ENCODE peak calls at places on chromosomes 13 and 19, in ten cellular contexts. One of them, this sample, is unnamed.

GRCh38 chr13:28494861-28495585 is at the start of gene FLT1:
- DNase-seq in heart right ventricle: peak
- DNase-seq in iris pigment epithelial cell: peak
- DNase-seq in astrocyte of the spinal cord: no peak
- DNase-seq in ascending aorta: no peak
- DNase-seq in stimulated activated CD8-positive, alpha-beta memory T cell treated with anti-CD3 and anti-CD28 coated beads, Interleukin-15, amount 100 ng/mL, for 1 hour: no peak
- DNase-seq in caudate nucleus: no peak
- DNase-seq in T-helper 9 cell: no peak
- DNase-seq in T-cell: peak
- DNase-seq in MV-4-11: no peak
- DNase-seq in this sample: peak

GRCh38 chr19:10407102-10407501 is 3.8 kb upstream of the CDC37 start:
- DNase-seq in T-helper 9 cell: no peak
- DNase-seq in caudate nucleus: no peak
- DNase-seq in heart right ventricle: no peak
- DNase-seq in MV-4-11: no peak
- DNase-seq in ascending aorta: no peak
- DNase-seq in iris pigment epithelial cell: no peak
- DNase-seq in T-cell: no peak
- DNase-seq in astrocyte of the spinal cord: no peak
- DNase-seq in stimulated activated CD8-positive, alpha-beta memory T cell treated with anti-CD3 and anti-CD28 coated beads, Interleukin-15, amount 100 ng/mL, for 1 hour: no peak
- DNase-seq in this sample: no peak

GRCh38 chr19:24159707-24160106 is 72.7 kb downstream of the ZNF254 start:
- DNase-seq in stimulated activated CD8-positive, alpha-beta memory T cell treated with anti-CD3 and anti-CD28 coated beads, Interleukin-15, amount 100 ng/mL, for 1 hour: no peak
- DNase-seq in caudate nucleus: no peak
- DNase-seq in heart right ventricle: no peak
- DNase-seq in iris pigment epithelial cell: peak
- DNase-seq in T-helper 9 cell: no peak
- DNase-seq in astrocyte of the spinal cord: no peak
- DNase-seq in MV-4-11: no peak
- DNase-seq in ascending aorta: no peak
- DNase-seq in T-cell: no peak
- DNase-seq in this sample: no peak

GRCh38 chr13:34153428-34154180 is 335.7 kb downstream of the RFC3 start:
- DNase-seq in ascending aorta: no peak
- DNase-seq in MV-4-11: no peak
- DNase-seq in T-helper 9 cell: no peak
- DNase-seq in heart right ventricle: no peak
- DNase-seq in stimulated activated CD8-positive, alpha-beta memory T cell treated with anti-CD3 and anti-CD28 coated beads, Interleukin-15, amount 100 ng/mL, for 1 hour: no peak
- DNase-seq in T-cell: no peak
- DNase-seq in astrocyte of the spinal cord: no peak
- DNase-seq in caudate nucleus: no peak
- DNase-seq in iris pigment epithelial cell: no peak
- DNase-seq in this sample: peak

GRCh38 chr13:32837307-32837972 is 178.8 kb upstream of the KL start:
- DNase-seq in heart right ventricle: no peak
- DNase-seq in ascending aorta: no peak
- DNase-seq in astrocyte of the spinal cord: no peak
- DNase-seq in caudate nucleus: no peak
- DNase-seq in T-helper 9 cell: no peak
- DNase-seq in stimulated activated CD8-positive, alpha-beta memory T cell treated with anti-CD3 and anti-CD28 coated beads, Interleukin-15, amount 100 ng/mL, for 1 hour: no peak
- DNase-seq in T-cell: no peak
- DNase-seq in iris pigment epithelial cell: no peak
- DNase-seq in MV-4-11: peak
- DNase-seq in this sample: no peak

GRCh38 chr19:41537789-41538188 is 38.2 kb upstream of the CEACAM21 start:
- DNase-seq in heart right ventricle: no peak
- DNase-seq in ascending aorta: no peak
- DNase-seq in caudate nucleus: no peak
- DNase-seq in iris pigment epithelial cell: peak
- DNase-seq in stimulated activated CD8-positive, alpha-beta memory T cell treated with anti-CD3 and anti-CD28 coated beads, Interleukin-15, amount 100 ng/mL, for 1 hour: no peak
- DNase-seq in MV-4-11: peak
- DNase-seq in T-helper 9 cell: no peak
- DNase-seq in astrocyte of the spinal cord: peak
- DNase-seq in T-cell: no peak
- DNase-seq in this sample: no peak

GRCh38 chr19:3580156-3580955 is 4.9 kb upstream of the GIPC3 start:
- DNase-seq in heart right ventricle: no peak
- DNase-seq in ascending aorta: no peak
- DNase-seq in stimulated activated CD8-positive, alpha-beta memory T cell treated with anti-CD3 and anti-CD28 coated beads, Interleukin-15, amount 100 ng/mL, for 1 hour: no peak
- DNase-seq in iris pigment epithelial cell: peak
- DNase-seq in caudate nucleus: no peak
- DNase-seq in MV-4-11: peak
- DNase-seq in T-helper 9 cell: no peak
- DNase-seq in astrocyte of the spinal cord: peak
- DNase-seq in T-cell: no peak
- DNase-seq in this sample: no peak

GRCh38 chr13:97276862-97277269 is 54.7 kb downstream of the MBNL2 start:
- DNase-seq in astrocyte of the spinal cord: no peak
- DNase-seq in T-cell: no peak
- DNase-seq in ascending aorta: no peak
- DNase-seq in iris pigment epithelial cell: no peak
- DNase-seq in heart right ventricle: no peak
- DNase-seq in T-helper 9 cell: no peak
- DNase-seq in stimulated activated CD8-positive, alpha-beta memory T cell treated with anti-CD3 and anti-CD28 coated beads, Interleukin-15, amount 100 ng/mL, for 1 hour: no peak
- DNase-seq in MV-4-11: no peak
- DNase-seq in caudate nucleus: no peak
- DNase-seq in this sample: no peak

GRCh38 chr19:50481351-50482149 is 4.9 kb upstream of the GARIN5A start:
- DNase-seq in T-cell: no peak
- DNase-seq in iris pigment epithelial cell: no peak
- DNase-seq in MV-4-11: no peak
- DNase-seq in stimulated activated CD8-positive, alpha-beta memory T cell treated with anti-CD3 and anti-CD28 coated beads, Interleukin-15, amount 100 ng/mL, for 1 hour: no peak
- DNase-seq in heart right ventricle: no peak
- DNase-seq in astrocyte of the spinal cord: no peak
- DNase-seq in ascending aorta: no peak
- DNase-seq in caudate nucleus: no peak
- DNase-seq in T-helper 9 cell: no peak
- DNase-seq in this sample: no peak

GRCh38 chr13:70905035-70905434 is 796.8 kb upstream of the KLHL1 start:
- DNase-seq in MV-4-11: peak
- DNase-seq in heart right ventricle: no peak
- DNase-seq in ascending aorta: no peak
- DNase-seq in caudate nucleus: no peak
- DNase-seq in stimulated activated CD8-positive, alpha-beta memory T cell treated with anti-CD3 and anti-CD28 coated beads, Interleukin-15, amount 100 ng/mL, for 1 hour: no peak
- DNase-seq in iris pigment epithelial cell: peak
- DNase-seq in T-cell: no peak
- DNase-seq in T-helper 9 cell: no peak
- DNase-seq in astrocyte of the spinal cord: no peak
- DNase-seq in this sample: no peak

GRCh38 chr13:67549331-67549730 is 319.2 kb upstream of the PCDH9 start:
- DNase-seq in heart right ventricle: no peak
- DNase-seq in T-cell: no peak
- DNase-seq in caudate nucleus: no peak
- DNase-seq in MV-4-11: peak
- DNase-seq in ascending aorta: no peak
- DNase-seq in T-helper 9 cell: no peak
- DNase-seq in stimulated activated CD8-positive, alpha-beta memory T cell treated with anti-CD3 and anti-CD28 coated beads, Interleukin-15, amount 100 ng/mL, for 1 hour: no peak
- DNase-seq in astrocyte of the spinal cord: peak
- DNase-seq in iris pigment epithelial cell: peak
- DNase-seq in this sample: no peak

GRCh38 chr13:46926856-46927625 is 30.2 kb upstream of the HTR2A start:
- DNase-seq in heart right ventricle: no peak
- DNase-seq in T-cell: no peak
- DNase-seq in iris pigment epithelial cell: no peak
- DNase-seq in caudate nucleus: no peak
- DNase-seq in ascending aorta: no peak
- DNase-seq in astrocyte of the spinal cord: no peak
- DNase-seq in T-helper 9 cell: no peak
- DNase-seq in stimulated activated CD8-positive, alpha-beta memory T cell treated with anti-CD3 and anti-CD28 coated beads, Interleukin-15, amount 100 ng/mL, for 1 hour: no peak
- DNase-seq in MV-4-11: no peak
- DNase-seq in this sample: no peak

GRCh38 chr13:94825507-94825906 is 113.2 kb upstream of the SOX21 start:
- DNase-seq in heart right ventricle: peak
- DNase-seq in caudate nucleus: peak
- DNase-seq in MV-4-11: no peak
- DNase-seq in iris pigment epithelial cell: peak
- DNase-seq in T-cell: no peak
- DNase-seq in astrocyte of the spinal cord: peak
- DNase-seq in stimulated activated CD8-positive, alpha-beta memory T cell treated with anti-CD3 and anti-CD28 coated beads, Interleukin-15, amount 100 ng/mL, for 1 hour: no peak
- DNase-seq in ascending aorta: no peak
- DNase-seq in T-helper 9 cell: no peak
- DNase-seq in this sample: peak

GRCh38 chr19:13978306-13978705 is 26.0 kb downstream of the DCAF15 start:
- DNase-seq in astrocyte of the spinal cord: peak
- DNase-seq in iris pigment epithelial cell: peak
- DNase-seq in heart right ventricle: peak
- DNase-seq in MV-4-11: no peak
- DNase-seq in stimulated activated CD8-positive, alpha-beta memory T cell treated with anti-CD3 and anti-CD28 coated beads, Interleukin-15, amount 100 ng/mL, for 1 hour: no peak
- DNase-seq in T-helper 9 cell: no peak
- DNase-seq in caudate nucleus: no peak
- DNase-seq in T-cell: peak
- DNase-seq in ascending aorta: peak
- DNase-seq in this sample: peak